ENCODE peak calls at places on chromosome 2, in six cellular contexts. F is stromal cell of bone marrow; S is stimulated activated CD8-positive, alpha-beta memory T cell treated with anti-CD3 and anti-CD28 coated beads, Interleukin-15, amount 100 ng/mL, for 24 hours; L is endothelial cell; I is K562; N is HT1080. H is an unnamed sample.

GRCh38 chr2:156333951-156334495 is 1.5 kb upstream of the NR4A2 start:
- DNase-seq in N (no peak), F (peak; percentile 47), L (peak; percentile 83), S (no peak), I (peak; percentile 57), H (peak; percentile 86)

GRCh38 chr2:192585418-192585817 is 390.7 kb upstream of the TMEFF2 start:
- DNase-seq in S (no peak), I (no peak), N (no peak), L (no peak), F (no peak), H (no peak)

GRCh38 chr2:196059491-196059960 is 9.1 kb downstream of the DNAH7 start:
- DNase-seq in L (no peak), N (no peak), F (no peak), S (no peak), I (no peak), H (no peak)

GRCh38 chr2:216389565-216389964 is 17.3 kb upstream of the MARCHF4 start:
- DNase-seq in F (no peak), L (no peak), N (no peak), S (no peak), I (no peak), H (no peak)

GRCh38 chr2:113192459-113193100 is 18.8 kb downstream of the PSD4 start:
- DNase-seq in I (no peak), F (no peak), L (no peak), N (no peak), S (no peak), H (no peak)

GRCh38 chr2:166651991-166652390 is 157.9 kb upstream of the SCN7A start:
- DNase-seq in L (no peak), I (no peak), S (no peak), N (no peak), F (no peak), H (no peak)

GRCh38 chr2:239216614-239217273 is 184.1 kb downstream of the HDAC4 start:
- DNase-seq in N (peak; percentile 24), S (no peak), L (no peak), F (no peak), I (no peak), H (no peak)

GRCh38 chr2:219459460-219460311 is 25.0 kb downstream of the SPEG start:
- DNase-seq in I (peak; percentile 72), F (no peak), L (peak; percentile 80), S (no peak), N (peak; percentile 48), H (peak; percentile 37)

GRCh38 chr2:99348173-99348572 is 11.0 kb downstream of the EIF5B start:
- DNase-seq in L (no peak), I (no peak), S (no peak), F (no peak), N (no peak), H (no peak)

GRCh38 chr2:205709319-205709718 is 27.0 kb downstream of the NRP2 start:
- DNase-seq in I (no peak), F (no peak), N (no peak), S (no peak), L (no peak), H (no peak)

GRCh38 chr2:140274891-140275290 is 1494.7 kb upstream of the NXPH2 start:
- DNase-seq in I (no peak), S (no peak), L (no peak), F (no peak), N (no peak), H (no peak)

GRCh38 chr2:184372484-184372883 is 225.8 kb upstream of the ZNF804A start:
- DNase-seq in F (no peak), S (no peak), L (no peak), N (no peak), I (no peak), H (no peak)

GRCh38 chr2:164706522-164706921 is 85.2 kb upstream of the GRB14 start:
- DNase-seq in N (peak; percentile 93), F (peak; percentile 63), S (no peak), L (no peak), I (no peak), H (no peak)

GRCh38 chr2:138716183-138716582 is 64.0 kb downstream of the NXPH2 start:
- DNase-seq in F (no peak), I (no peak), N (peak; percentile 41), L (no peak), S (no peak), H (no peak)

GRCh38 chr2:158967731-158968395 is 577 bp upstream of the TANC1 start:
- DNase-seq in I (no peak), S (no peak), L (peak; percentile 55), N (no peak), F (peak; percentile 48), H (peak; percentile 79)

GRCh38 chr2:237181844-237182243 is 96.2 kb downstream of the COPS8 start:
- DNase-seq in I (no peak), S (no peak), L (no peak), F (peak; percentile 77), N (peak; percentile 81), H (peak; percentile 85)

GRCh38 chr2:113700186-113700841 is 56.1 kb downstream of the SLC35F5 start:
- DNase-seq in N (no peak), S (no peak), I (peak; percentile 15), L (no peak), F (no peak), H (peak; percentile 33)

GRCh38 chr2:186891219-186891621 is 42.2 kb upstream of the ZSWIM2 start:
- DNase-seq in L (no peak), N (peak; percentile 12), I (no peak), S (no peak), F (peak; percentile 25), H (peak; percentile 36)

GRCh38 chr2:58138631-58139030 is 92.0 kb downstream of the VRK2 start:
- DNase-seq in L (no peak), I (no peak), N (no peak), S (no peak), F (no peak), H (no peak)

GRCh38 chr2:5285891-5286290 is 406.3 kb upstream of the SOX11 start:
- DNase-seq in F (no peak), S (no peak), L (no peak), I (no peak), N (no peak), H (no peak)

GRCh38 chr2:211329421-211329820 is 773.0 kb downstream of the CPS1 start:
- DNase-seq in N (no peak), S (no peak), I (no peak), F (no peak), L (no peak), H (no peak)

GRCh38 chr2:109402980-109403840 is 210.6 kb downstream of the SEPTIN10 start:
- DNase-seq in L (no peak), S (no peak), I (no peak), F (no peak), N (peak; percentile 23), H (no peak)

GRCh38 chr2:160561551-160562280 is 68.1 kb upstream of the RBMS1 start:
- DNase-seq in L (no peak), F (peak; percentile 51), S (no peak), I (no peak), N (peak; percentile 43), H (peak; percentile 85)

GRCh38 chr2:101160454-101160853 is 9.3 kb upstream of the TBC1D8 start:
- DNase-seq in I (no peak), S (no peak), N (peak; percentile 62), L (no peak), F (peak; percentile 44), H (peak; percentile 80)

GRCh38 chr2:12498703-12499102 is 218.0 kb upstream of the TRIB2 start:
- DNase-seq in S (no peak), N (peak; percentile 84), F (peak; percentile 56), I (no peak), L (no peak), H (peak; percentile 67)

GRCh38 chr2:239361311-239361642 is 39.5 kb downstream of the HDAC4 start:
- DNase-seq in I (no peak), L (no peak), S (no peak), N (no peak), F (no peak), H (peak; percentile 11)

GRCh38 chr2:238122287-238123217 is 15.9 kb upstream of the KLHL30 start:
- DNase-seq in F (no peak), L (no peak), I (no peak), N (no peak), S (no peak), H (no peak)

GRCh38 chr2:17319090-17319489 is 199.2 kb downstream of the RAD51AP2 start:
- DNase-seq in N (no peak), L (no peak), I (no peak), S (no peak), F (no peak), H (no peak)

GRCh38 chr2:84393829-84394228 is 65.3 kb downstream of the SUCLG1 start:
- DNase-seq in F (no peak), S (no peak), N (peak; percentile 22), L (no peak), I (no peak), H (no peak)

H was measured in fibroblast of gingiva.